ENCODE peak calls at places on chromosome 19, in ten cellular contexts. U is heart left ventricle; S is psoas muscle; K is A549; B is progenitor cell of endocrine pancreas; C is AG10803; M is bronchial epithelial cell; G is CD4-positive, alpha-beta T cell; D is kidney epithelial cell; J is type B pancreatic cell. A is an unnamed sample.

GRCh38 chr19:52492201-52492960 is 35.1 kb upstream of the ZNF808 start:
- DNase-seq in U (no peak), S (no peak), K (no peak), B (peak; percentile 80), C (no peak), M (no peak), G (no peak), D (no peak), J (peak; percentile 83), A (peak; percentile 49)

GRCh38 chr19:16203256-16204004 is 5.7 kb downstream of the AP1M1 start:
- DNase-seq in U (no peak), S (no peak), K (no peak), B (no peak), C (no peak), M (no peak), G (peak; percentile 20), D (no peak), J (no peak), A (no peak)

GRCh38 chr19:4586691-4587090 is 27.2 kb upstream of the SEMA6B start:
- DNase-seq in U (no peak), S (no peak), K (no peak), B (no peak), C (no peak), M (no peak), G (no peak), D (no peak), J (no peak), A (no peak)

GRCh38 chr19:6020972-6021805 is 43.2 kb upstream of the RANBP3 start:
- DNase-seq in U (no peak), S (no peak), K (no peak), B (no peak), C (no peak), M (no peak), G (no peak), D (no peak), J (no peak), A (no peak)

GRCh38 chr19:7562646-7563393 is 27.3 kb downstream of the PNPLA6 start:
- DNase-seq in U (no peak), S (no peak), K (no peak), B (no peak), C (no peak), M (no peak), G (no peak), D (no peak), J (no peak), A (peak; percentile 36)

GRCh38 chr19:39407644-39408391 is 1.2 kb downstream of the ZFP36 start:
- DNase-seq in U (no peak), S (peak; percentile 51), K (peak; percentile 60), B (no peak), C (peak; percentile 28), M (no peak), G (peak; percentile 72), D (no peak), J (no peak), A (no peak)

GRCh38 chr19:16032509-16033135 is 43.7 kb upstream of the TPM4 start:
- DNase-seq in U (no peak), S (no peak), K (no peak), B (no peak), C (no peak), M (no peak), G (no peak), D (no peak), J (no peak), A (no peak)

GRCh38 chr19:38729653-38730469 is 14.4 kb downstream of the CAPN12 start:
- DNase-seq in U (peak; percentile 72), S (peak; percentile 78), K (peak; percentile 89), B (peak; percentile 70), C (peak; percentile 49), M (peak; percentile 38), G (peak; percentile 83), D (no peak), J (no peak), A (peak; percentile 92)

DNA sequence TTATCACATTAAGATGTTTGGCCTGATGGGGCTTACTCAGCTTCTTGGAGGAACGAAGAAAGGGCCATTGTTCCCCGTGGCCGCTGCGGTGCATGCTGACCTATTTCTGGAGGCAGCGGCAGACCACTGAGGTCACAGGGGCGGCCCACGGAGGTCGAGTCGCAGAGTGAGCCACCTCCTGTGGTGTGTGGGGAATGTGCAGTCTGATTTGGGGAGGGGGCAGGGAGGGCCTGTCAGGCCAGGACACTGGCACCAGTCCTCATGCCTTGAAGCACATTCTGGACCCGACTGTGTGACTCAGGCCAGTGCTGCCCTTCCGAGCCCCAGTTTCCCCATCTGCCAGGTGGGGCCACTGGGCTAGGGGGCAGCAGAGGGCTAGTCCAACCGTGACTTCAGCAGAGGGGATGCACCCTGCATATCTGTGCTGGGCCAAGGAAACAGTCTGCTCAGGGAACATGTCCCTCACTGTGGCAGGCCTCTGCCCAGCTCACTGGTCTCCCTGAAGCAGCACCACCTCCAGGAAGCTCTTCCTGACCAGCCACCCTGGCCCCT is 6.3 kb downstream of the SLC7A10 start:
- DNase-seq in U (no peak), S (no peak), K (no peak), B (no peak), C (no peak), M (no peak), G (no peak), D (no peak), J (no peak), A (peak; percentile 34)
- TF ChIP-seq CTCF in U (no peak), S (no peak), K (peak; percentile 50), B (peak; percentile 29), C (peak; percentile 12), M (peak; percentile 16), G (no peak), D (peak; percentile 19), J (no peak), A (no peak)

GRCh38 chr19:32199501-32200040 is 145.8 kb upstream of the ZNF507 start:
- DNase-seq in U (no peak), S (no peak), K (no peak), B (no peak), C (no peak), M (no peak), G (no peak), D (no peak), J (peak; percentile 22), A (no peak)

GRCh38 chr19:32196690-32197420 is 148.6 kb upstream of the ZNF507 start:
- DNase-seq in U (no peak), S (no peak), K (no peak), B (no peak), C (no peak), M (no peak), G (no peak), D (no peak), J (peak; percentile 36), A (no peak)

GRCh38 chr19:32191921-32192320 is 153.5 kb upstream of the ZNF507 start:
- DNase-seq in U (no peak), S (no peak), K (no peak), B (no peak), C (no peak), M (no peak), G (no peak), D (no peak), J (no peak), A (no peak)

GRCh38 chr19:32197896-32198882 is 147.2 kb upstream of the ZNF507 start:
- DNase-seq in U (no peak), S (no peak), K (no peak), B (no peak), C (no peak), M (no peak), G (no peak), D (no peak), J (peak; percentile 32), A (no peak)

GRCh38 chr19:32195706-32196610 is 149.5 kb upstream of the ZNF507 start:
- DNase-seq in U (no peak), S (no peak), K (no peak), B (no peak), C (no peak), M (no peak), G (no peak), D (no peak), J (peak; percentile 42), A (no peak)
- TF ChIP-seq CTCF in U (no peak), S (no peak), K (no peak), B (no peak), C (no peak), M (no peak), G (no peak), D (no peak), J (no peak), A (no peak)

GRCh38 chr19:1441022-1441426 is 2.8 kb downstream of the RPS15 start:
- DNase-seq in U (no peak), S (no peak), K (no peak), B (no peak), C (no peak), M (no peak), G (no peak), D (no peak), J (no peak), A (no peak)

GRCh38 chr19:1437609-1438008 is 587 bp upstream of the RPS15 start:
- DNase-seq in U (no peak), S (no peak), K (no peak), B (no peak), C (no peak), M (no peak), G (no peak), D (no peak), J (no peak), A (no peak)

GRCh38 chr19:1440418-1440801 is 2.2 kb downstream of the RPS15 start:
- DNase-seq in U (no peak), S (no peak), K (no peak), B (no peak), C (no peak), M (no peak), G (no peak), D (no peak), J (no peak), A (no peak)

GRCh38 chr19:1438933-1439358 is 750 bp downstream of the RPS15 start:
- DNase-seq in U (no peak), S (no peak), K (no peak), B (no peak), C (no peak), M (no peak), G (no peak), D (no peak), J (no peak), A (no peak)

GRCh38 chr19:1438035-1438932 is at the start of gene RPS15:
- DNase-seq in U (peak; percentile 96), S (peak; percentile 95), K (peak; percentile 96), B (peak; percentile 93), C (peak; percentile 94), M (peak; percentile 86), G (peak; percentile 97), D (peak; percentile 62), J (peak; percentile 98), A (peak; percentile 93)
- TF ChIP-seq CTCF in U (peak; percentile 99), S (peak; percentile 91), K (peak; percentile 60), B (peak; percentile 89), C (peak; percentile 77), M (peak; percentile 94), G (peak; percentile 97), D (peak; percentile 94), J (peak; percentile 91), A (peak; percentile 92)

GRCh38 chr19:50026550-50026906 is 723 bp downstream of the ZNF473 start:
- DNase-seq in U (no peak), S (no peak), K (no peak), B (no peak), C (no peak), M (no peak), G (no peak), D (no peak), J (no peak), A (no peak)

GRCh38 chr19:50024719-50025021 is 502 bp downstream of the VRK3 start:
- DNase-seq in U (no peak), S (no peak), K (no peak), B (no peak), C (no peak), M (no peak), G (no peak), D (no peak), J (no peak), A (no peak)

GRCh38 chr19:50025794-50026549 is at the start of gene ZNF473:
- DNase-seq in U (peak; percentile 95), S (peak; percentile 95), K (peak; percentile 97), B (peak; percentile 73), C (peak; percentile 96), M (no peak), G (peak; percentile 90), D (peak; percentile 82), J (peak; percentile 89), A (peak; percentile 97)

GRCh38 chr19:50022823-50023222 is 2.3 kb downstream of the VRK3 start:
- DNase-seq in U (no peak), S (no peak), K (no peak), B (no peak), C (no peak), M (no peak), G (no peak), D (no peak), J (no peak), A (no peak)

DNA sequence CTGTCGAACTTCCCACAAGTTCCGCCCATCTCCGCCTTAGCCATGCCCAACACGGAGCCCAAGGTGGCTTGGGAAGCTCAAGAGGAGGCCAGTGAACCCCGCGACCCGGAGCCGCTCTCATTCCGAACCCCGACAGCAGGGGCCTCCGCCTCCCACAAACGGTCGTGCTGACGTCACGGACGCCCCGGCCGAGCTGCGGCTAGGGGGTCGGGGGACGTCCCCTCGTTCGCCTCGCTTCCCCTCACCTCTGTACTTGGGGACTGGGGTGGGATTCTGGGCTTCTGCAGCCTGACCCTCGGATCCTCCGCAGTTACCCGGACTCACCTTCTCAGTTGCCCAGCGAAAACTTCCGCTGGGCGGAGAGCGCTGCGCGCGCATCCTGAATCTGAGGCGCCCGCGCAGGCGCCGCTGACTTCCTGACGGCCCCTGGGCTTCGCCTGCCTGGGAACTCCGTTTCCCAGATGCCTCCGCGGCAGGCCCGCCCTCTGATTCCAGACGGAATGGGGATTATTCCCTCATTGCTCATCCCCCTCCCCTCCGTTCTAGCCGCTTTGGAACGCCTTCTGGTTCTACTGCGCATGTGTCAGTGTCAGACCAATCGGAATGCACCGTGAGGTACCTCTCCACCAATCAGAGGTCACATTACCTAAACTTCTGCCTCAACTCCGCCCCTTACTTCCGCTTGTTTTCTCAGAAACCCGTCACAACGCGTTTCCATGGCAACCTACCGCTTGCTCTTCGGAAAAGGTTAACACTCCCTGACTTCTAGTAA is at the start of gene VRK3:
- DNase-seq in U (peak; percentile 99), S (peak; percentile 98), K (peak; percentile 100), B (peak; percentile 98), C (peak; percentile 100), M (peak; percentile 99), G (peak; percentile 96), D (peak; percentile 98), J (peak; percentile 99), A (peak; percentile 99)
- TF ChIP-seq CTCF in U (no peak), S (no peak), K (no peak), B (peak; percentile 12), C (peak; percentile 19), M (peak; percentile 9), G (no peak), D (no peak), J (no peak), A (no peak)